ENCODE peak calls at places on chromosomes 4 and X, in seven cellular contexts. Y is K562, H is esophagus muscularis mucosa, L is transverse colon, K is endothelial cell of umbilical vein, V is gastrocnemius medialis, Z is right lobe of liver. U is an unnamed sample.

GRCh38 chrX:119410027-119410819 is 11.1 kb downstream of the SLC25A43 start:
- DNase-seq in L (peak), K (no peak), V (peak), Y (no peak), H (no peak), Z (peak), U (no peak)

GRCh38 chr4:141759796-141760425 is 123.5 kb downstream of the IL15 start:
- DNase-seq in K (peak), Y (no peak), V (no peak), H (no peak), L (no peak), Z (no peak), U (no peak)

GRCh38 chr4:6142935-6143602 is 57.3 kb downstream of the JAKMIP1 start:
- DNase-seq in L (no peak), H (no peak), K (no peak), V (no peak), Z (no peak), Y (no peak), U (no peak)

GRCh38 chrX:136975642-136976518 is 57.9 kb downstream of the GPR101 start:
- DNase-seq in L (no peak), Y (no peak), K (no peak), H (no peak), Z (no peak), V (no peak), U (no peak)

GRCh38 chr4:154464654-154465053 is 26.9 kb downstream of the DCHS2 start:
- DNase-seq in L (no peak), H (no peak), K (no peak), V (no peak), Y (peak), Z (no peak), U (no peak)

GRCh38 chr4:83646538-83646937 is 110.6 kb downstream of the GPAT3 start:
- DNase-seq in Z (no peak), L (no peak), V (no peak), H (no peak), Y (no peak), K (no peak), U (no peak)

GRCh38 chrX:22118161-22118830 is 86.2 kb downstream of the PHEX start:
- DNase-seq in K (no peak), L (no peak), Y (no peak), Z (no peak), H (no peak), V (no peak), U (no peak)

GRCh38 chr4:3047464-3048286 is 26.7 kb downstream of the HTT-AS start:
- DNase-seq in Z (peak), L (peak), H (no peak), Y (peak), K (peak), V (peak), U (peak)

GRCh38 chr4:123767801-123768200 is 371.2 kb downstream of the SPRY1 start:
- DNase-seq in K (no peak), V (no peak), Z (no peak), Y (no peak), L (no peak), H (no peak), U (no peak)

GRCh38 chr4:10704050-10704810 is 19.7 kb upstream of the CLNK start:
- DNase-seq in H (no peak), Y (no peak), V (no peak), K (no peak), Z (no peak), L (no peak), U (no peak)

GRCh38 chr4:65943076-65943475 is 272.8 kb upstream of the EPHA5 start:
- DNase-seq in K (peak), H (no peak), V (no peak), Z (no peak), L (no peak), Y (no peak), U (no peak)

GRCh38 chr4:116400480-116400879 is 684.9 kb downstream of the TRAM1L1 start:
- DNase-seq in V (no peak), Y (no peak), K (no peak), Z (no peak), H (no peak), L (no peak), U (no peak)

GRCh38 chr4:77493829-77494551 is 111.6 kb upstream of the CXCL13 start:
- DNase-seq in Z (no peak), V (no peak), L (no peak), Y (no peak), H (no peak), K (no peak), U (no peak)

GRCh38 chr4:156971623-156972369 is at the start of gene PDGFC:
- DNase-seq in Z (peak), K (peak), L (peak), H (peak), Y (peak), V (peak), U (peak)

GRCh38 chr4:80454040-80454439 is 118.5 kb downstream of the CFAP299 start:
- DNase-seq in L (no peak), V (no peak), Y (no peak), H (no peak), K (no peak), Z (no peak), U (no peak)

GRCh38 chr4:98253499-98253898 is 7.7 kb upstream of the RAP1GDS1 start:
- DNase-seq in Z (no peak), Y (no peak), K (no peak), V (no peak), L (no peak), H (no peak), U (no peak)

GRCh38 chrX:43446752-43447151 is 209.3 kb upstream of the MAOA start:
- DNase-seq in L (no peak), H (no peak), V (no peak), Y (no peak), Z (no peak), K (no peak), U (no peak)

GRCh38 chrX:135112096-135112729 is 8.1 kb downstream of the ETDB start:
- DNase-seq in H (no peak), Z (no peak), Y (peak), V (no peak), K (peak), L (no peak), U (no peak)

GRCh38 chr4:8911311-8912088 is 39.9 kb upstream of the HMX1 start:
- DNase-seq in L (peak), Z (no peak), V (no peak), H (peak), K (no peak), Y (no peak), U (peak)

GRCh38 chr4:83387922-83388676 is 53.5 kb upstream of the HPSE start:
- DNase-seq in L (no peak), Y (peak), V (no peak), Z (no peak), K (no peak), H (no peak), U (no peak)

GRCh38 chrX:151713859-151714258 is 2.0 kb upstream of the FATE1 start:
- DNase-seq in Y (peak), H (no peak), Z (peak), L (no peak), V (no peak), K (no peak), U (peak)

GRCh38 chr4:146522098-146522861 is 540 bp upstream of the SLC10A7 start:
- DNase-seq in V (peak), K (peak), Z (peak), Y (peak), L (peak), H (peak), U (peak)
- TF ChIP-seq POLR2A in V (peak), K (peak), Z (peak), Y (peak), L (peak), H (no peak), U (peak)

DNA sequence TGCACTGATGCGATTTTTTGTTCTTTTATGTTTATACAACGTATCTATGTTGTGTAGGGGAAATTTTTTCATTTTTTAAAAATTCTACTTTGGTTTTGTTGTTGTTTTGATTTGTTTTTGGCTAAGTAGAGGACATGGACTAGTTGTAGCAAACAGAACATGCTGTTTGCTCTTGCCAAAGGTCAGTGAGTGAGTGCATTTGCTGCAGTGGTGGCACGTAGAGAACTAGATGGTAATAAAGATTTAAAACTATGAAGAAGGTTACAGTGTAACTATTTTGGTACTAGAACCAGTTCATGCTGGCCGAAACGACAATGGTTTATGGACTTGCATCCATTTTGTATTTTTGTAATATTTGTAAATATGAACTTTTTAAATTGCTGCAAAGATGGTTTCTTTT is 1.9 kb upstream of the SCML1 start:
- DNase-seq in H (no peak), V (no peak), K (no peak), Z (no peak), L (peak), Y (no peak), U (no peak)
- H3K27ac ChIP-seq in H (peak), V (no peak), K (no peak), Z (peak), L (peak), Y (no peak), U (no peak)

GRCh38 chr4:22515145-22515887 is 550 bp downstream of the ADGRA3 start:
- DNase-seq in V (peak), K (peak), Y (peak), Z (peak), L (peak), H (no peak), U (peak)
- TF ChIP-seq POLR2A in V (peak), K (no peak), Y (no peak), Z (peak), L (peak), H (no peak), U (no peak)

GRCh38 chrX:103056902-103057301 is 7.1 kb downstream of the BEX1 start:
- DNase-seq in V (no peak), Y (no peak), H (no peak), Z (no peak), K (no peak), L (no peak), U (no peak)

GRCh38 chrX:103051260-103051789 is 12.6 kb downstream of the BEX1 start:
- DNase-seq in Y (no peak), L (no peak), H (no peak), Z (no peak), K (no peak), V (no peak), U (no peak)

GRCh38 chrX:103052625-103053024 is 11.3 kb downstream of the BEX1 start:
- DNase-seq in H (no peak), K (no peak), V (no peak), L (no peak), Y (no peak), Z (no peak), U (no peak)
- H3K27ac ChIP-seq in H (no peak), K (no peak), V (no peak), L (no peak), Y (no peak), Z (no peak), U (no peak)

DNA sequence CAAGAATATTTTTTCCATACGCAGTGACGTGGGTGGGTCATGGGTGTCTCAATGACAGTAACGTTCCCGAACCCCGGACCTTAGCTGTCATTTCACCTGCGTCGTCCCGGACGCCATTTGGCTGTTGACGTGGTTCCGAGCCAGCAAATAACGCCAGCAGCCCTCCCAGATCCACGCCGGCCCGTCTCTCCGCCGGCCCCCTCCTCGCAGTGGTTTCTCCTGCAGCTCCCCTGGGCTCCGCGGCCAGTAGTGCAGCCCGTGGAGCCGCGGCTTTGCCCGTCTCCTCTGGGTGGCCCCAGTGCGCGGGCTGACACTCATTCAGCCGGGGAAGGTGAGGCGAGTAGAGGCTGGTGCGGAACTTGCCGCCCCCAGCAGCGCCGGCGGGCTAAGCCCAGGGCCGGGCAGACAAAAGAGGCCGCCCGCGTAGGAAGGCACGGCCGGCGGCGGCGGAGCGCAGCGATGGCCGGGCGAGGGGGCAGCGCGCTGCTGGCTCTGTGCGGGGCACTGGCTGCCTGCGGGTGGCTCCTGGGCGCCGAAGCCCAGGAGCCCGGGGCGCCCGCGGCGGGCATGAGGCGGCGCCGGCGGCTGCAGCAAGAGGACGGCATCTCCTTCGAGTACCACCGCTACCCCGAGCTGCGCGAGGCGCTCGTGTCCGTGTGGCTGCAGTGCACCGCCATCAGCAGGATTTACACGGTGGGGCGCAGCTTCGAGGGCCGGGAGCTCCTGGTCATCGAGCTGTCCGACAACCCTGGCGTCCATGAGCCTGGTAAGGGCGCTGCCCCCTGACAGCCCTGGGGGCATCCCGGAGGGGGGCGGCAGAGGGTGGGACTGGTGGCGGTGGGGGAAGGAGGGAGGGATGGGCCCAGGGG is at the start of gene CPE:
- DNase-seq in H (no peak), Y (no peak), Z (peak), K (peak), V (peak), L (peak), U (peak)
- TF ChIP-seq POLR2A in H (peak), Y (no peak), Z (peak), K (no peak), V (peak), L (peak), U (peak)

DNA sequence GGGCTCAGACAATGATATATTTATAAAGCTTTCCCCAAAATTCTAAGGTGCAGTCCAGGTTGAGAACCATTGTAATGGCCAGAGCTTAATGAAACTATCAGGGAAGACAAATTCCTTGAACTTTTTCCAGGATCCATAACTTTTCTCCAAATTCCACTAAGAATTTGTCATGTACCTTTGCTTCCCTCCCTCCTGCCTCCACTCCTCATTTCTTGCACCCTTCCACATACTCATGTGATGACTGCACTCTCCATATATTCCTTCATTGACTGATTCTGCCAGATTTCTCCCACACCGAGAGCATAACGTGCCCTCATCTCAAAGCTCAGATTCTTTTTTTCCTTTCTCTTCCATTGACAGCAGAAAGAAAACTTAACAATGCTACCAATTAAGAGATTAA is 20.9 kb upstream of the AMELX start:
- DNase-seq in Y (no peak), Z (no peak), L (no peak), H (no peak), K (no peak), V (no peak), U (no peak)
- H3K27ac ChIP-seq in Y (no peak), Z (no peak), L (no peak), H (no peak), K (no peak), V (no peak), U (no peak)

GRCh38 chr4:102501635-102502382 is 650 bp downstream of the NFKB1 start:
- DNase-seq in H (peak), Z (peak), Y (peak), V (peak), L (peak), K (peak), U (peak)
- TF ChIP-seq POLR2A in H (peak), Z (peak), Y (peak), V (peak), L (peak), K (no peak), U (peak)